ENCODE peak calls at places on chromosomes 3 and 15, in nine cellular contexts. One of them, this sample, is unnamed.

GRCh38 chr3:101803152-101803782 is 24.3 kb downstream of the NXPE3 start:
- DNase-seq in pons: peak; percentile 88
- DNase-seq in HT1080: peak; percentile 33
- DNase-seq in Karpas-422: peak; percentile 90
- DNase-seq in NCI-H1092 treated with DMSO at 0.1 percent for 48 hours: peak; percentile 68
- DNase-seq in activated naive CD8-positive, alpha-beta T cell treated with anti-CD3 and anti-CD28 coated beads, Interleukin-2, amount 10 ng/mL, durations not matched to agents 7 days and 5 days: no peak
- DNase-seq in lung microvascular endothelial cell: peak; percentile 85
- DNase-seq in progenitor cell of endocrine pancreas: no peak
- DNase-seq in NCI-H524: peak; percentile 72
- DNase-seq in this sample: no peak

GRCh38 chr3:158160958-158161357 is 51.1 kb downstream of the RSRC1 start:
- DNase-seq in pons: no peak
- DNase-seq in HT1080: peak; percentile 77
- DNase-seq in Karpas-422: no peak
- DNase-seq in NCI-H1092 treated with DMSO at 0.1 percent for 48 hours: no peak
- DNase-seq in activated naive CD8-positive, alpha-beta T cell treated with anti-CD3 and anti-CD28 coated beads, Interleukin-2, amount 10 ng/mL, durations not matched to agents 7 days and 5 days: no peak
- DNase-seq in lung microvascular endothelial cell: no peak
- DNase-seq in progenitor cell of endocrine pancreas: no peak
- DNase-seq in NCI-H524: no peak
- DNase-seq in this sample: peak; percentile 73

GRCh38 chr3:146577662-146578061 is 27.5 kb downstream of the PLSCR5 start:
- DNase-seq in pons: peak; percentile 58
- DNase-seq in HT1080: peak; percentile 34
- DNase-seq in Karpas-422: peak; percentile 77
- DNase-seq in NCI-H1092 treated with DMSO at 0.1 percent for 48 hours: no peak
- DNase-seq in activated naive CD8-positive, alpha-beta T cell treated with anti-CD3 and anti-CD28 coated beads, Interleukin-2, amount 10 ng/mL, durations not matched to agents 7 days and 5 days: no peak
- DNase-seq in lung microvascular endothelial cell: peak; percentile 86
- DNase-seq in progenitor cell of endocrine pancreas: no peak
- DNase-seq in NCI-H524: peak; percentile 59
- DNase-seq in this sample: peak; percentile 30

GRCh38 chr3:86995537-86995936 is 4.6 kb upstream of the VGLL3 start:
- DNase-seq in pons: no peak
- DNase-seq in HT1080: peak; percentile 53
- DNase-seq in Karpas-422: no peak
- DNase-seq in NCI-H1092 treated with DMSO at 0.1 percent for 48 hours: no peak
- DNase-seq in activated naive CD8-positive, alpha-beta T cell treated with anti-CD3 and anti-CD28 coated beads, Interleukin-2, amount 10 ng/mL, durations not matched to agents 7 days and 5 days: no peak
- DNase-seq in lung microvascular endothelial cell: no peak
- DNase-seq in progenitor cell of endocrine pancreas: no peak
- DNase-seq in NCI-H524: no peak
- DNase-seq in this sample: peak; percentile 55

GRCh38 chr3:166274342-166274741 is 437.1 kb upstream of the BCHE start:
- DNase-seq in pons: no peak
- DNase-seq in HT1080: no peak
- DNase-seq in Karpas-422: no peak
- DNase-seq in NCI-H1092 treated with DMSO at 0.1 percent for 48 hours: no peak
- DNase-seq in activated naive CD8-positive, alpha-beta T cell treated with anti-CD3 and anti-CD28 coated beads, Interleukin-2, amount 10 ng/mL, durations not matched to agents 7 days and 5 days: no peak
- DNase-seq in lung microvascular endothelial cell: no peak
- DNase-seq in progenitor cell of endocrine pancreas: no peak
- DNase-seq in NCI-H524: no peak
- DNase-seq in this sample: peak; percentile 20

GRCh38 chr3:136734382-136735070 is 17.7 kb downstream of the STAG1 start:
- DNase-seq in pons: no peak
- DNase-seq in HT1080: peak; percentile 56
- DNase-seq in Karpas-422: no peak
- DNase-seq in NCI-H1092 treated with DMSO at 0.1 percent for 48 hours: no peak
- DNase-seq in activated naive CD8-positive, alpha-beta T cell treated with anti-CD3 and anti-CD28 coated beads, Interleukin-2, amount 10 ng/mL, durations not matched to agents 7 days and 5 days: no peak
- DNase-seq in lung microvascular endothelial cell: peak; percentile 91
- DNase-seq in progenitor cell of endocrine pancreas: no peak
- DNase-seq in NCI-H524: peak; percentile 8
- DNase-seq in this sample: no peak

GRCh38 chr3:127853681-127854080 is 31.4 kb upstream of the MGLL start:
- DNase-seq in pons: no peak
- DNase-seq in HT1080: no peak
- DNase-seq in Karpas-422: peak; percentile 67
- DNase-seq in NCI-H1092 treated with DMSO at 0.1 percent for 48 hours: no peak
- DNase-seq in activated naive CD8-positive, alpha-beta T cell treated with anti-CD3 and anti-CD28 coated beads, Interleukin-2, amount 10 ng/mL, durations not matched to agents 7 days and 5 days: no peak
- DNase-seq in lung microvascular endothelial cell: no peak
- DNase-seq in progenitor cell of endocrine pancreas: no peak
- DNase-seq in NCI-H524: no peak
- DNase-seq in this sample: no peak

GRCh38 chr3:121592856-121593702 is at the start of gene FBXO40:
- DNase-seq in pons: no peak
- DNase-seq in HT1080: no peak
- DNase-seq in Karpas-422: peak; percentile 77
- DNase-seq in NCI-H1092 treated with DMSO at 0.1 percent for 48 hours: peak; percentile 1
- DNase-seq in activated naive CD8-positive, alpha-beta T cell treated with anti-CD3 and anti-CD28 coated beads, Interleukin-2, amount 10 ng/mL, durations not matched to agents 7 days and 5 days: no peak
- DNase-seq in lung microvascular endothelial cell: no peak
- DNase-seq in progenitor cell of endocrine pancreas: no peak
- DNase-seq in NCI-H524: peak; percentile 89
- DNase-seq in this sample: peak; percentile 38

GRCh38 chr15:57440799-57441198 is 64.5 kb downstream of the CGNL1 start:
- DNase-seq in pons: peak; percentile 58
- DNase-seq in HT1080: peak; percentile 76
- DNase-seq in Karpas-422: no peak
- DNase-seq in NCI-H1092 treated with DMSO at 0.1 percent for 48 hours: no peak
- DNase-seq in activated naive CD8-positive, alpha-beta T cell treated with anti-CD3 and anti-CD28 coated beads, Interleukin-2, amount 10 ng/mL, durations not matched to agents 7 days and 5 days: no peak
- DNase-seq in lung microvascular endothelial cell: peak; percentile 47
- DNase-seq in progenitor cell of endocrine pancreas: no peak
- DNase-seq in NCI-H524: no peak
- DNase-seq in this sample: peak; percentile 72

GRCh38 chr3:14925729-14926591 is 21.4 kb upstream of the NR2C2 start:
- DNase-seq in pons: peak; percentile 79
- DNase-seq in HT1080: peak; percentile 68
- DNase-seq in Karpas-422: peak; percentile 85
- DNase-seq in NCI-H1092 treated with DMSO at 0.1 percent for 48 hours: peak; percentile 44
- DNase-seq in activated naive CD8-positive, alpha-beta T cell treated with anti-CD3 and anti-CD28 coated beads, Interleukin-2, amount 10 ng/mL, durations not matched to agents 7 days and 5 days: no peak
- DNase-seq in lung microvascular endothelial cell: peak; percentile 69
- DNase-seq in progenitor cell of endocrine pancreas: no peak
- DNase-seq in NCI-H524: peak; percentile 75
- DNase-seq in this sample: no peak

GRCh38 chr3:190697901-190698300 is 164.6 kb downstream of the GMNC start:
- DNase-seq in pons: no peak
- DNase-seq in HT1080: peak; percentile 67
- DNase-seq in Karpas-422: no peak
- DNase-seq in NCI-H1092 treated with DMSO at 0.1 percent for 48 hours: no peak
- DNase-seq in activated naive CD8-positive, alpha-beta T cell treated with anti-CD3 and anti-CD28 coated beads, Interleukin-2, amount 10 ng/mL, durations not matched to agents 7 days and 5 days: no peak
- DNase-seq in lung microvascular endothelial cell: no peak
- DNase-seq in progenitor cell of endocrine pancreas: no peak
- DNase-seq in NCI-H524: no peak
- DNase-seq in this sample: peak; percentile 33

GRCh38 chr15:91974321-91974720 is 120.8 kb downstream of the SLCO3A1 start:
- DNase-seq in pons: no peak
- DNase-seq in HT1080: no peak
- DNase-seq in Karpas-422: no peak
- DNase-seq in NCI-H1092 treated with DMSO at 0.1 percent for 48 hours: no peak
- DNase-seq in activated naive CD8-positive, alpha-beta T cell treated with anti-CD3 and anti-CD28 coated beads, Interleukin-2, amount 10 ng/mL, durations not matched to agents 7 days and 5 days: no peak
- DNase-seq in lung microvascular endothelial cell: no peak
- DNase-seq in progenitor cell of endocrine pancreas: no peak
- DNase-seq in NCI-H524: no peak
- DNase-seq in this sample: peak; percentile 68